ENCODE peak calls at places on chromosome 22, in ten cellular contexts. M is activated T-helper 1 cell treated with anti-CD3 and anti-CD28 coated beads, Interleukin-2, amount 50 U/mL, for 16 hours; Z is SJSA1; A is fibroblast of gingiva; B is Right ventricle myocardium superior; S is memory B cell; V is NT2/D1; Y is T follicular helper cell; W is AG10803; E is stimulated activated naive B cell treated with anti-CD40 and anti-IgM and Interleukin-4, amounts not matched to agents 10 μg/mL and 1 μg/mL and 100 μg/mL, for 72 hours. P is an unnamed sample.

GRCh38 chr22:46769191-46769675 is 6.8 kb downstream of the TBC1D22A start:
- DNase-seq in M (no peak), Z (no peak), A (no peak), B (peak; percentile 75), S (peak; percentile 44), V (no peak), Y (no peak), W (no peak), E (peak; percentile 35), P (no peak)

GRCh38 chr22:22682807-22683667 is 38.6 kb downstream of the GGTLC2 start:
- DNase-seq in M (no peak), Z (peak; percentile 85), A (peak; percentile 67), B (no peak), S (no peak), V (no peak), Y (no peak), W (no peak), E (no peak), P (no peak)

GRCh38 chr22:46967445-46968358 is 205.3 kb downstream of the TBC1D22A start:
- DNase-seq in M (no peak), Z (no peak), A (no peak), B (no peak), S (no peak), V (no peak), Y (no peak), W (no peak), E (no peak), P (no peak)

GRCh38 chr22:32880906-32881596 is 79.5 kb downstream of the TIMP3 start:
- DNase-seq in M (no peak), Z (no peak), A (no peak), B (peak; percentile 93), S (no peak), V (no peak), Y (no peak), W (no peak), E (peak; percentile 6), P (no peak)

GRCh38 chr22:50569041-50569459 is 6.3 kb upstream of the SYCE3 start:
- DNase-seq in M (no peak), Z (peak; percentile 39), A (no peak), B (no peak), S (no peak), V (no peak), Y (no peak), W (no peak), E (no peak), P (no peak)

GRCh38 chr22:49010901-49011300 is 816.8 kb downstream of the BRD1 start:
- DNase-seq in M (no peak), Z (peak; percentile 32), A (no peak), B (no peak), S (no peak), V (no peak), Y (no peak), W (no peak), E (no peak), P (no peak)

GRCh38 chr22:25759825-25760231 is 17.8 kb downstream of the MYO18B start:
- DNase-seq in M (no peak), Z (peak; percentile 89), A (peak; percentile 86), B (no peak), S (no peak), V (no peak), Y (no peak), W (peak; percentile 93), E (no peak), P (no peak)

GRCh38 chr22:24433868-24434471 is 6.6 kb downstream of the ADORA2A start:
- DNase-seq in M (no peak), Z (no peak), A (peak; percentile 20), B (no peak), S (peak; percentile 69), V (no peak), Y (no peak), W (peak; percentile 37), E (no peak), P (no peak)

GRCh38 chr22:27063381-27063780 is 406.0 kb downstream of the MIAT start:
- DNase-seq in M (no peak), Z (no peak), A (no peak), B (no peak), S (no peak), V (no peak), Y (no peak), W (peak; percentile 3), E (no peak), P (no peak)

GRCh38 chr22:37657590-37658132 is 862 bp upstream of the PDXP start:
- DNase-seq in M (no peak), Z (no peak), A (no peak), B (no peak), S (no peak), V (no peak), Y (no peak), W (peak; percentile 20), E (peak; percentile 29), P (no peak)

GRCh38 chr22:43750751-43751150 is 61.4 kb downstream of the EFCAB6 start:
- DNase-seq in M (no peak), Z (no peak), A (no peak), B (no peak), S (no peak), V (no peak), Y (no peak), W (no peak), E (no peak), P (no peak)

GRCh38 chr22:26658161-26658560 is 773 bp downstream of the MIAT start:
- DNase-seq in M (no peak), Z (no peak), A (no peak), B (no peak), S (no peak), V (no peak), Y (no peak), W (no peak), E (no peak), P (no peak)

GRCh38 chr22:50007057-50007511 is 5.5 kb downstream of the IL17REL start:
- DNase-seq in M (no peak), Z (no peak), A (no peak), B (no peak), S (no peak), V (no peak), Y (no peak), W (no peak), E (no peak), P (no peak)

GRCh38 chr22:48886604-48887393 is 940.9 kb downstream of the BRD1 start:
- DNase-seq in M (no peak), Z (peak; percentile 39), A (no peak), B (peak; percentile 20), S (no peak), V (no peak), Y (no peak), W (no peak), E (no peak), P (no peak)

GRCh38 chr22:42291287-42291686 is 20.8 kb upstream of the TCF20 start:
- DNase-seq in M (no peak), Z (no peak), A (no peak), B (no peak), S (no peak), V (no peak), Y (no peak), W (no peak), E (no peak), P (no peak)

GRCh38 chr22:48478124-48478523 is 1349.5 kb downstream of the BRD1 start:
- DNase-seq in M (no peak), Z (peak; percentile 33), A (no peak), B (peak; percentile 25), S (no peak), V (no peak), Y (no peak), W (no peak), E (no peak), P (no peak)

GRCh38 chr22:30045001-30045887 is 35.0 kb upstream of the HORMAD2 start:
- DNase-seq in M (no peak), Z (peak; percentile 14), A (no peak), B (no peak), S (no peak), V (no peak), Y (no peak), W (no peak), E (no peak), P (no peak)

GRCh38 chr22:20552450-20552894 is 45.1 kb downstream of the MED15 start:
- DNase-seq in M (no peak), Z (no peak), A (peak; percentile 94), B (peak; percentile 94), S (no peak), V (no peak), Y (no peak), W (peak; percentile 84), E (no peak), P (no peak)

GRCh38 chr22:33844273-33844672 is 76.0 kb downstream of the LARGE1 start:
- DNase-seq in M (no peak), Z (no peak), A (no peak), B (no peak), S (no peak), V (no peak), Y (no peak), W (no peak), E (no peak), P (no peak)

GRCh38 chr22:48885919-48886305 is 941.8 kb downstream of the BRD1 start:
- DNase-seq in M (no peak), Z (peak; percentile 16), A (no peak), B (peak; percentile 2), S (no peak), V (no peak), Y (no peak), W (no peak), E (no peak), P (no peak)

GRCh38 chr22:49991167-49991566 is 21.4 kb downstream of the IL17REL start:
- DNase-seq in M (no peak), Z (no peak), A (no peak), B (no peak), S (no peak), V (no peak), Y (no peak), W (no peak), E (no peak), P (no peak)

GRCh38 chr22:21865041-21865440 is 2.4 kb downstream of the MAPK1 start:
- DNase-seq in M (no peak), Z (peak; percentile 49), A (peak; percentile 79), B (no peak), S (no peak), V (no peak), Y (no peak), W (peak; percentile 85), E (no peak), P (no peak)

GRCh38 chr22:36197601-36198146 is 3.9 kb downstream of the APOL4 start:
- DNase-seq in M (no peak), Z (no peak), A (no peak), B (peak; percentile 61), S (no peak), V (no peak), Y (no peak), W (no peak), E (no peak), P (peak; percentile 30)

GRCh38 chr22:20999350-21000214 is 2.3 kb downstream of the THAP7 start:
- DNase-seq in M (no peak), Z (no peak), A (no peak), B (no peak), S (no peak), V (no peak), Y (no peak), W (no peak), E (no peak), P (no peak)

GRCh38 chr22:44453441-44454112 is 44.5 kb downstream of the RTL6 start:
- DNase-seq in M (no peak), Z (no peak), A (no peak), B (no peak), S (no peak), V (no peak), Y (no peak), W (no peak), E (no peak), P (no peak)

GRCh38 chr22:22787805-22788459 is 99.7 kb upstream of the IGLL5 start:
- DNase-seq in M (peak; percentile 50), Z (peak; percentile 66), A (peak; percentile 14), B (peak; percentile 62), S (peak; percentile 63), V (peak; percentile 22), Y (peak; percentile 51), W (peak; percentile 30), E (peak; percentile 46), P (peak; percentile 51)

GRCh38 chr22:46140989-46141928 is 9.1 kb upstream of the PPARA start:
- DNase-seq in M (no peak), Z (no peak), A (no peak), B (no peak), S (no peak), V (no peak), Y (no peak), W (no peak), E (no peak), P (no peak)

GRCh38 chr22:44926124-44926475 is 83.7 kb downstream of the PHF21B start:
- DNase-seq in M (no peak), Z (no peak), A (no peak), B (peak; percentile 17), S (no peak), V (no peak), Y (no peak), W (no peak), E (no peak), P (no peak)

P was measured in neuronal stem cell.